ENCODE peak calls at places on chromosomes 2 and 18, in nine cellular contexts. H is erythroblast; M is fibroblast of mammary gland; Q is BE2C; X is effector memory CD8-positive, alpha-beta T cell; S is posterior cingulate gyrus; V is NCI-H1092; E is CD8-positive, alpha-beta memory T cell; P is T-helper 1 cell. T is an unnamed sample.

GRCh38 chr2:109058215-109058614 is 69.2 kb upstream of the EDAR start:
- DNase-seq in H (no peak), M (no peak), Q (no peak), X (no peak), S (no peak), V (no peak), E (no peak), P (no peak), T (no peak)

GRCh38 chr2:236308855-236309668 is 44.9 kb upstream of the ASB18 start:
- DNase-seq in H (no peak), M (no peak), Q (no peak), X (no peak), S (no peak), V (no peak), E (no peak), P (no peak), T (no peak)

GRCh38 chr2:178397002-178397605 is 53.9 kb downstream of the PRKRA start:
- DNase-seq in H (peak), M (peak), Q (no peak), X (no peak), S (no peak), V (no peak), E (no peak), P (no peak), T (peak)

GRCh38 chr2:231288535-231289078 is 90.2 kb downstream of the ARMC9 start:
- DNase-seq in H (no peak), M (no peak), Q (no peak), X (no peak), S (no peak), V (no peak), E (no peak), P (no peak), T (no peak)

GRCh38 chr2:168455692-168456525 is at the start of gene CERS6:
- DNase-seq in H (peak), M (peak), Q (peak), X (peak), S (peak), V (peak), E (peak), P (peak), T (peak)

GRCh38 chr18:58101291-58101706 is 57.3 kb downstream of the NEDD4L start:
- DNase-seq in H (no peak), M (no peak), Q (no peak), X (no peak), S (peak), V (no peak), E (no peak), P (no peak), T (peak)

GRCh38 chr2:234858790-234859329 is 93.0 kb upstream of the SH3BP4 start:
- DNase-seq in H (no peak), M (no peak), Q (no peak), X (no peak), S (no peak), V (no peak), E (no peak), P (no peak), T (no peak)

GRCh38 chr2:235234711-235235110 is 259.1 kb upstream of the AGAP1 start:
- DNase-seq in H (no peak), M (peak), Q (no peak), X (no peak), S (no peak), V (no peak), E (no peak), P (no peak), T (no peak)

GRCh38 chr18:46071615-46071893 is 506 bp downstream of the PSTPIP2 start:
- DNase-seq in H (no peak), M (no peak), Q (no peak), X (no peak), S (no peak), V (no peak), E (no peak), P (no peak), T (no peak)

GRCh38 chr2:190896477-190896876 is 15.9 kb downstream of the GLS start:
- DNase-seq in H (peak), M (no peak), Q (no peak), X (no peak), S (no peak), V (no peak), E (no peak), P (no peak), T (no peak)

GRCh38 chr2:201985740-201986735 is 47.6 kb upstream of the FZD7 start:
- DNase-seq in H (no peak), M (no peak), Q (no peak), X (no peak), S (no peak), V (no peak), E (no peak), P (no peak), T (no peak)

GRCh38 chr2:15009681-15010080 is 377.2 kb downstream of the LRATD1 start:
- DNase-seq in H (no peak), M (peak), Q (no peak), X (no peak), S (no peak), V (no peak), E (no peak), P (no peak), T (no peak)

GRCh38 chr2:20677301-20678176 is 10.6 kb downstream of the GDF7 start:
- DNase-seq in H (no peak), M (no peak), Q (no peak), X (no peak), S (no peak), V (no peak), E (no peak), P (no peak), T (no peak)

GRCh38 chr18:11504962-11505361 is 104.4 kb upstream of the SLC35G4 start:
- DNase-seq in H (no peak), M (no peak), Q (no peak), X (no peak), S (no peak), V (no peak), E (no peak), P (no peak), T (no peak)

GRCh38 chr18:68796936-68797690 is 767 bp upstream of the CCDC102B start:
- DNase-seq in H (no peak), M (peak), Q (no peak), X (no peak), S (no peak), V (peak), E (no peak), P (no peak), T (no peak)

GRCh38 chr18:51168031-51168742 is 29.3 kb downstream of the MEX3C start:
- DNase-seq in H (peak), M (no peak), Q (no peak), X (no peak), S (no peak), V (no peak), E (no peak), P (no peak), T (no peak)

GRCh38 chr18:48294894-48295585 is 114.1 kb downstream of the ZBTB7C start:
- DNase-seq in H (no peak), M (no peak), Q (no peak), X (no peak), S (no peak), V (no peak), E (no peak), P (no peak), T (no peak)